ENCODE peak calls at places on chromosomes 16 and 17, in nine cellular contexts. Z, D, B, G, U, O, T, Y and J are unnamed samples. For H3K9me3 and H3K4me1, the result is how much of the 10 kb centered on the place peaks cover.

GRCh38 chr16:32116080-32116479 is 137.0 kb upstream of the TP53TG3D start:
- DNase-seq in Z (peak), D (no peak), B (no peak), G (no peak), U (no peak), O (no peak), T (no peak), Y (no peak), J (no peak)

GRCh38 chr16:56897026-56897799 is 32.2 kb downstream of the SLC12A3 start:
- DNase-seq in Z (no peak), D (no peak), B (no peak), G (no peak), U (no peak), O (no peak), T (no peak), Y (no peak), J (no peak)

GRCh38 chr17:74532115-74532514 is 840 bp upstream of the CD300LB start:
- DNase-seq in Z (peak), D (no peak), B (peak), G (peak), U (peak), O (no peak), T (no peak), Y (no peak), J (peak)

GRCh38 chr16:82755570-82756282 is 129.0 kb downstream of the CDH13 start:
- DNase-seq in Z (no peak), D (peak), B (no peak), G (no peak), U (no peak), O (no peak), T (peak), Y (no peak), J (no peak)

GRCh38 chr17:2542456-2542855 is 30.8 kb upstream of the METTL16 start:
- DNase-seq in Z (no peak), D (no peak), B (no peak), G (no peak), U (peak), O (no peak), T (no peak), Y (no peak), J (no peak)

GRCh38 chr16:4415538-4416199 is 727 bp downstream of the CORO7 start:
- DNase-seq in Z (peak), D (peak), B (peak), G (peak), U (peak), O (peak), T (no peak), Y (no peak), J (peak)

GRCh38 chr17:56648814-56649213 is 55.3 kb downstream of the NOG start:
- DNase-seq in Z (no peak), D (no peak), B (no peak), G (no peak), U (no peak), O (no peak), T (no peak), Y (no peak), J (no peak)

GRCh38 chr17:12048843-12049473 is 28.3 kb downstream of the MAP2K4 start:
- DNase-seq in Z (no peak), D (no peak), B (no peak), G (no peak), U (no peak), O (no peak), T (no peak), Y (no peak), J (no peak)

GRCh38 chr17:39525801-39526506 is 64.7 kb downstream of the CDK12 start:
- DNase-seq in Z (no peak), D (no peak), B (no peak), G (no peak), U (no peak), O (no peak), T (no peak), Y (no peak), J (no peak)

GRCh38 chr16:84484579-84485254 is 19.7 kb downstream of the MEAK7 start:
- DNase-seq in Z (peak), D (peak), B (peak), G (no peak), U (peak), O (no peak), T (peak), Y (peak), J (no peak)

GRCh38 chr16:84091460-84091859 is 25.3 kb downstream of the MBTPS1 start:
- DNase-seq in Z (peak), D (no peak), B (no peak), G (no peak), U (no peak), O (no peak), T (no peak), Y (no peak), J (no peak)

GRCh38 chr16:56911771-56912541 is 20.0 kb upstream of the HERPUD1 start:
- DNase-seq in Z (peak), D (no peak), B (peak), G (no peak), U (peak), O (no peak), T (no peak), Y (peak), J (no peak)

GRCh38 chr17:74831442-74832146 is 28.1 kb downstream of the GRIN2C start:
- DNase-seq in Z (no peak), D (no peak), B (no peak), G (no peak), U (no peak), O (no peak), T (no peak), Y (no peak), J (no peak)

GRCh38 chr17:19747829-19748806 is at the start of gene ALDH3A1:
- DNase-seq in Z (no peak), D (no peak), B (no peak), G (peak), U (no peak), O (no peak), T (no peak), Y (no peak), J (no peak)

GRCh38 chr16:57273826-57274225 is 10.6 kb downstream of the PLLP start:
- DNase-seq in Z (no peak), D (no peak), B (no peak), G (no peak), U (no peak), O (no peak), T (no peak), Y (no peak), J (no peak)

GRCh38 chr16:16019488-16019887 is 70.1 kb downstream of the ABCC1 start:
- DNase-seq in Z (no peak), D (no peak), B (no peak), G (no peak), U (peak), O (no peak), T (peak), Y (peak), J (peak)

GRCh38 chr16:50604065-50604418 is 55.8 kb downstream of the NKD1 start:
- DNase-seq in Z (no peak), D (no peak), B (no peak), G (no peak), U (no peak), O (no peak), T (no peak), Y (no peak), J (no peak)
- H3K9me3 ChIP-seq in Z (under half), D (under half), B (under half), G (under half), U (under half), O (under half), T (under half), Y (under half), J (under half)

DNA sequence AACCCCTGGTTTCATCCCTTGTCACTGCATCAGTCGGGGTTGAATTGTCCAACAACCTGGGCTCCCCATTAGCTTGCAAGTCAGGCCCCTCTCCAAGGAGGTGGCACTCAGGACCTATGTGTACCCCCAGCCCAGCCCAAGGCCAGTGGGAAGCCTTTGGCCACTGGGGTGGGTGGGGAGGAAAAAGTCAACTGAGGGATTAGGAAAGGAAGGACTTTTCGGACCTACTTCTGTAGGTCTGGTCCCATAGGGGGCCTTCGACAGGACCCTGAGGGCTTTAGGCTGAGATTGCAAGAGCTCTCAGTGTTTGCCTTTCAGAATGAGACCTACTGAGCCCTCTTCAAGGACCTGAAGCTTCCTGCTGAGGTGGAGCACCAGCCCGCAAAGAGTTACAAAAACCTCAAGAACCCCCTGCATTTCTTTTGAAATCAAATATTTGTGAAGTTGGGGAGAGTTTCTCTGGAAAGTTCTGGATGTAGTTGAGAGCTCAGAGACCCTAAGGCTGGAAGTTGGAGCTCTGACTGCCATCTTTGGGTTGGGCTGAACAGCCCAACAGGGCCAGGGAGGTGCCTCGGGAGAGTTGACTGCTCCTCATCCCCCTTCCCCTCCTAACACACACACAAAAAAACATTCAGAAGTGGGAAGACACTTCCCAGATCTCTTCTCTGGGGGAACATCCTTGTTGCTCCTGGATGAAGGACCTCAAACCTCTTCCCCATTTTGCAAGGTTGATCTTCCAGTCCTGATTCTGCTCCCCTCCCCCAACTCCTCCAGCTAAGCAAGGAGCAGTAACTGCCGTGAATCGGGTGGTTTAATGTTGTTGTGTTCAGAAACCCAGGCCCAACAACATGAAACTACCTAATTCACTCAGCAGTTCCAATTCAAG is 5.8 kb upstream of the HOXB9 start:
- DNase-seq in Z (no peak), D (no peak), B (no peak), G (peak), U (no peak), O (no peak), T (no peak), Y (no peak), J (no peak)
- H3K4me1 ChIP-seq in Z (under half), D (under half), B (under half), G (under half), U (under half), O (under half), T (under half), Y (under half), J (under half)

DNA sequence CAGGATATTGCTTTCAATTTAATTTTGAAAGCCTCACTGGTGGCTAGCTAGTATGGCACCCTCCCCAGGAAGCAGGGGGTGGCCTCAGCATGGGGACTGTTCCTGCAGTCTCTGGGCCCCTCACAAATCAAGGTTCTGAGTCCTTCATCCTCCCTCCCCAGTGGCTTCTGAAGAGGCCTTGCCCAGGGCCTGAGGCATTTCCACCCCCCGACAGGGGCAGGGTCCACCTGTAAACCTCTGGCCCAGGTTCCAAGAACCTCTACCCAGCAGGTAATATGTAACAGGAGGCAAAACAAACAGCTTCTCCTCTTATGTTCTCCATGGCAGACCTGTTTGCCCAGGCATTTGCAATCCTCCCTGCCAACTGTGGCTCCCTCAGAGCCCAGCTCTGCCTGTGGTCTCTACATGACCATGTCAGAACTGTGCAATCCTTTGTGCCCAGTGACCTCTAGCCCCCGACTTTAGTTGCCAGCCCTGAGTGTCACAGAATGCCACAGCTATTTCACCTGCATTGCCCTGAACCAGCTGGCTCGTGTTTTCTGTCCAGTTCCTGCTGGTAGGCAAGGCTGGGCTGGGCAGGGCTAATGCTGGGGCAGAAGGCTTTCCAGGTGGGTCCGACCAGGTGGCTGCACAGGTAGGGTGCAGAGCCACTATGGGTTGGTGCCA is 14.3 kb downstream of the ACSF2 start:
- DNase-seq in Z (no peak), D (no peak), B (no peak), G (no peak), U (no peak), O (no peak), T (no peak), Y (no peak), J (no peak)
- H3K4me3 ChIP-seq in Z (no peak), D (no peak), B (no peak), G (no peak), U (no peak), O (no peak), T (no peak), Y (no peak), J (no peak)

GRCh38 chr16:79395631-79396030 is 204.9 kb downstream of the MAF start:
- DNase-seq in Z (no peak), D (no peak), B (no peak), G (no peak), U (no peak), O (no peak), T (no peak), Y (no peak), J (no peak)
- H3K9me3 ChIP-seq in Z (under half), D (under half), B (under half), G (under half), U (under half), O (under half), T (under half), Y (under half), J (under half)

GRCh38 chr17:79131274-79131635 is 56.6 kb downstream of the ENGASE start:
- DNase-seq in Z (no peak), D (no peak), B (no peak), G (no peak), U (no peak), O (no peak), T (no peak), Y (no peak), J (no peak)
- H3K4me1 ChIP-seq in Z (under half), D (under half), B (under half), G (under half), U (under half), O (under half), T (under half), Y (under half), J (under half)

GRCh38 chr17:16247589-16247984 is 30.6 kb downstream of the PIGL start:
- DNase-seq in Z (no peak), D (no peak), B (no peak), G (no peak), U (no peak), O (no peak), T (no peak), Y (no peak), J (no peak)
- H3K4me3 ChIP-seq in Z (no peak), D (no peak), B (no peak), G (no peak), U (no peak), O (no peak), T (no peak), Y (no peak), J (no peak)

GRCh38 chr17:43353364-43353763 is 45.4 kb upstream of the ARL4D start:
- DNase-seq in Z (no peak), D (no peak), B (no peak), G (no peak), U (no peak), O (no peak), T (no peak), Y (no peak), J (no peak)

GRCh38 chr17:43350888-43351361 is 47.9 kb upstream of the ARL4D start:
- DNase-seq in Z (no peak), D (no peak), B (no peak), G (no peak), U (peak), O (no peak), T (no peak), Y (no peak), J (no peak)

GRCh38 chr17:43352579-43352978 is 46.2 kb upstream of the ARL4D start:
- DNase-seq in Z (no peak), D (no peak), B (no peak), G (no peak), U (no peak), O (no peak), T (no peak), Y (no peak), J (no peak)

GRCh38 chr17:43349142-43349541 is 49.7 kb upstream of the ARL4D start:
- DNase-seq in Z (no peak), D (no peak), B (no peak), G (no peak), U (no peak), O (no peak), T (no peak), Y (no peak), J (no peak)

GRCh38 chr17:43351686-43352085 is 47.1 kb upstream of the ARL4D start:
- DNase-seq in Z (no peak), D (no peak), B (no peak), G (no peak), U (no peak), O (no peak), T (no peak), Y (no peak), J (no peak)
- H3K9me3 ChIP-seq in Z (under half), D (under half), B (under half), G (under half), U (under half), O (under half), T (under half), Y (under half), J (under half)

DNA sequence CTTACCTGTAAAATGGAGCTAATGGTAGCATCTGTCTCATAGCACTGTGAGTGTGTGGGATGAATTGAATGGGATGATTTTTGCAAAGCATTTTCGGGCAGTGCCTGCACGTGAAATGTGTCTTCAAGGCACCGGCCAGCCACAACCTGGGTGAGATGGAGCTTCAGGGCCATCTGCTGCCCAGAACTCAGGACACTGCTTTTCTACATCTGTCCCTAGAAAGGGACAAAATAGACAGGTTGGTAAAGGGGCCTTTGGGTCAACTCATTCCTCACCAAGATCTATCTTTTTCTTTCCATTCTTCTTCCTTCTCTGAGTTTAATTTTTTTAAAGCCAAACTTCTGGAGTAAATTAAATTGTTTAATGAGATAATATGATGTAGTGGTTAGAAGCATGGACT is 106.5 kb downstream of the UTP18 start:
- DNase-seq in Z (no peak), D (no peak), B (no peak), G (no peak), U (no peak), O (no peak), T (no peak), Y (no peak), J (no peak)
- H3K4me1 ChIP-seq in Z (under half), D (under half), B (under half), G (under half), U (under half), O (under half), T (under half), Y (under half), J (under half)

GRCh38 chr16:28538733-28539596 is at the start of gene NUPR1:
- DNase-seq in Z (peak), D (no peak), B (peak), G (peak), U (peak), O (no peak), T (peak), Y (peak), J (peak)
- H3K4me3 ChIP-seq in Z (peak), D (no peak), B (peak), G (peak), U (peak), O (no peak), T (peak), Y (peak), J (no peak)

DNA sequence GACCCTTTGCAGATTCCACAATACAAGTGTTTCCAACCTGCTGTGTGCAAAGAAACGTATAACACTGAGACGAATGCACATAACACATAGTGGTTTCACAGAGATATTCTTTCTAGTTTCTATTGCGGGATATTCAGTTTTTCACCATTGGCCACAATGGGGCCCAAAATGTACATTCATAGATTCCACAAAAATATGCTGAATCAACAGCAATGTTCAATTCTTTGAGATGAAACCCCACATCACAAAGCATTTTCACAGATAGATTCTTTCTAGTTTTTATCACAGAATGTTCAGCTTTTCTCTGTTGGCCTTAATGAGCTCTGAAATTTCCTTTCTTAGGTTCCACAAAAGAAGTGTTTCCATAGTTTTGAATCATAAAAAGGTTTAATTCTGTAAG is 2472.3 kb downstream of the TP53TG3F start:
- DNase-seq in Z (no peak), D (no peak), B (no peak), G (no peak), U (no peak), O (no peak), T (no peak), Y (no peak), J (no peak)
- H3K9me3 ChIP-seq in Z (half or more), D (under half), B (under half), G (under half), U (under half), O (half or more), T (under half), Y (half or more), J (under half)